ENCODE peak calls at places on chromosomes 13 and 19, in nine cellular contexts. One of them, this sample, is unnamed. For H3K9me3, the result is how much of the 10 kb centered on the place peaks cover.

GRCh38 chr13:92433386-92433785 is 793.2 kb upstream of the GPC6 start:
- DNase-seq in Peyer's patch: no peak
- DNase-seq in tibial nerve: no peak
- DNase-seq in breast epithelium: no peak
- DNase-seq in ovary: no peak
- DNase-seq in body of pancreas: no peak
- DNase-seq in uterus: no peak
- DNase-seq in transverse colon: no peak
- DNase-seq in spleen: no peak
- DNase-seq in this sample: no peak

GRCh38 chr13:45718992-45719391 is 16.9 kb downstream of the CBY2 start:
- DNase-seq in Peyer's patch: no peak
- DNase-seq in tibial nerve: no peak
- DNase-seq in breast epithelium: no peak
- DNase-seq in ovary: no peak
- DNase-seq in body of pancreas: no peak
- DNase-seq in uterus: no peak
- DNase-seq in transverse colon: no peak
- DNase-seq in spleen: no peak
- DNase-seq in this sample: no peak

GRCh38 chr13:40158218-40158617 is 502.8 kb downstream of the COG6 start:
- DNase-seq in Peyer's patch: no peak
- DNase-seq in tibial nerve: no peak
- DNase-seq in breast epithelium: no peak
- DNase-seq in ovary: no peak
- DNase-seq in body of pancreas: peak
- DNase-seq in uterus: no peak
- DNase-seq in transverse colon: no peak
- DNase-seq in spleen: no peak
- DNase-seq in this sample: no peak

GRCh38 chr13:76812206-76812882 is 73.9 kb downstream of the KCTD12 start:
- DNase-seq in Peyer's patch: no peak
- DNase-seq in tibial nerve: peak
- DNase-seq in breast epithelium: peak
- DNase-seq in ovary: no peak
- DNase-seq in body of pancreas: peak
- DNase-seq in uterus: no peak
- DNase-seq in transverse colon: no peak
- DNase-seq in spleen: no peak
- DNase-seq in this sample: peak

GRCh38 chr19:1863638-1864479 is 480 bp upstream of the KLF16 start:
- DNase-seq in Peyer's patch: peak
- DNase-seq in tibial nerve: peak
- DNase-seq in breast epithelium: peak
- DNase-seq in ovary: peak
- DNase-seq in body of pancreas: peak
- DNase-seq in uterus: peak
- DNase-seq in transverse colon: peak
- DNase-seq in spleen: peak
- DNase-seq in this sample: peak

GRCh38 chr13:49683489-49683888 is 7.8 kb downstream of the EBPL start:
- DNase-seq in Peyer's patch: no peak
- DNase-seq in tibial nerve: no peak
- DNase-seq in breast epithelium: no peak
- DNase-seq in ovary: no peak
- DNase-seq in body of pancreas: no peak
- DNase-seq in uterus: no peak
- DNase-seq in transverse colon: no peak
- DNase-seq in spleen: no peak
- DNase-seq in this sample: no peak

GRCh38 chr19:7772752-7773291 is 9.8 kb downstream of the CLEC4M start:
- DNase-seq in Peyer's patch: no peak
- DNase-seq in tibial nerve: no peak
- DNase-seq in breast epithelium: no peak
- DNase-seq in ovary: no peak
- DNase-seq in body of pancreas: no peak
- DNase-seq in uterus: no peak
- DNase-seq in transverse colon: no peak
- DNase-seq in spleen: no peak
- DNase-seq in this sample: no peak

GRCh38 chr19:3243851-3244700 is 19.6 kb downstream of the CELF5 start:
- DNase-seq in Peyer's patch: no peak
- DNase-seq in tibial nerve: no peak
- DNase-seq in breast epithelium: no peak
- DNase-seq in ovary: no peak
- DNase-seq in body of pancreas: peak
- DNase-seq in uterus: no peak
- DNase-seq in transverse colon: peak
- DNase-seq in spleen: no peak
- DNase-seq in this sample: peak

GRCh38 chr19:5691205-5691929 is 1.3 kb downstream of the RPL36 start:
- DNase-seq in Peyer's patch: peak
- DNase-seq in tibial nerve: peak
- DNase-seq in breast epithelium: peak
- DNase-seq in ovary: peak
- DNase-seq in body of pancreas: peak
- DNase-seq in uterus: peak
- DNase-seq in transverse colon: peak
- DNase-seq in spleen: peak
- DNase-seq in this sample: peak

GRCh38 chr13:20053016-20053415 is 94.5 kb downstream of the ZMYM2 start:
- DNase-seq in Peyer's patch: no peak
- DNase-seq in tibial nerve: no peak
- DNase-seq in breast epithelium: no peak
- DNase-seq in ovary: no peak
- DNase-seq in body of pancreas: no peak
- DNase-seq in uterus: no peak
- DNase-seq in transverse colon: no peak
- DNase-seq in spleen: no peak
- DNase-seq in this sample: peak

GRCh38 chr13:101231751-101232428 is 184.4 kb downstream of the NALCN start:
- DNase-seq in Peyer's patch: no peak
- DNase-seq in tibial nerve: no peak
- DNase-seq in breast epithelium: no peak
- DNase-seq in ovary: no peak
- DNase-seq in body of pancreas: no peak
- DNase-seq in uterus: no peak
- DNase-seq in transverse colon: no peak
- DNase-seq in spleen: no peak
- DNase-seq in this sample: no peak

GRCh38 chr13:32883501-32883900 is 132.7 kb upstream of the KL start:
- DNase-seq in Peyer's patch: no peak
- DNase-seq in tibial nerve: peak
- DNase-seq in breast epithelium: no peak
- DNase-seq in ovary: no peak
- DNase-seq in body of pancreas: peak
- DNase-seq in uterus: peak
- DNase-seq in transverse colon: no peak
- DNase-seq in spleen: no peak
- DNase-seq in this sample: peak

GRCh38 chr19:6062274-6062673 is 48.0 kb downstream of the RFX2 start:
- DNase-seq in Peyer's patch: peak
- DNase-seq in tibial nerve: no peak
- DNase-seq in breast epithelium: peak
- DNase-seq in ovary: peak
- DNase-seq in body of pancreas: peak
- DNase-seq in uterus: peak
- DNase-seq in transverse colon: peak
- DNase-seq in spleen: no peak
- DNase-seq in this sample: peak

GRCh38 chr19:45423033-45423588 is 606 bp downstream of the ERCC1 start:
- DNase-seq in Peyer's patch: peak
- DNase-seq in tibial nerve: no peak
- DNase-seq in breast epithelium: no peak
- DNase-seq in ovary: peak
- DNase-seq in body of pancreas: no peak
- DNase-seq in uterus: peak
- DNase-seq in transverse colon: peak
- DNase-seq in spleen: no peak
- DNase-seq in this sample: no peak

GRCh38 chr13:71460179-71460578 is 406.8 kb downstream of the DACH1 start:
- DNase-seq in Peyer's patch: no peak
- DNase-seq in tibial nerve: no peak
- DNase-seq in breast epithelium: no peak
- DNase-seq in ovary: no peak
- DNase-seq in body of pancreas: no peak
- DNase-seq in uterus: no peak
- DNase-seq in transverse colon: no peak
- DNase-seq in spleen: no peak
- DNase-seq in this sample: no peak

GRCh38 chr19:16934489-16934888 is 45.7 kb downstream of the F2RL3 start:
- DNase-seq in Peyer's patch: no peak
- DNase-seq in tibial nerve: no peak
- DNase-seq in breast epithelium: no peak
- DNase-seq in ovary: no peak
- DNase-seq in body of pancreas: no peak
- DNase-seq in uterus: no peak
- DNase-seq in transverse colon: no peak
- DNase-seq in spleen: no peak
- DNase-seq in this sample: no peak
- H3K9me3 ChIP-seq in Peyer's patch: under half
- H3K9me3 ChIP-seq in tibial nerve: under half
- H3K9me3 ChIP-seq in breast epithelium: under half
- H3K9me3 ChIP-seq in ovary: under half
- H3K9me3 ChIP-seq in body of pancreas: under half
- H3K9me3 ChIP-seq in uterus: under half
- H3K9me3 ChIP-seq in transverse colon: under half
- H3K9me3 ChIP-seq in spleen: under half
- H3K9me3 ChIP-seq in this sample: under half

DNA sequence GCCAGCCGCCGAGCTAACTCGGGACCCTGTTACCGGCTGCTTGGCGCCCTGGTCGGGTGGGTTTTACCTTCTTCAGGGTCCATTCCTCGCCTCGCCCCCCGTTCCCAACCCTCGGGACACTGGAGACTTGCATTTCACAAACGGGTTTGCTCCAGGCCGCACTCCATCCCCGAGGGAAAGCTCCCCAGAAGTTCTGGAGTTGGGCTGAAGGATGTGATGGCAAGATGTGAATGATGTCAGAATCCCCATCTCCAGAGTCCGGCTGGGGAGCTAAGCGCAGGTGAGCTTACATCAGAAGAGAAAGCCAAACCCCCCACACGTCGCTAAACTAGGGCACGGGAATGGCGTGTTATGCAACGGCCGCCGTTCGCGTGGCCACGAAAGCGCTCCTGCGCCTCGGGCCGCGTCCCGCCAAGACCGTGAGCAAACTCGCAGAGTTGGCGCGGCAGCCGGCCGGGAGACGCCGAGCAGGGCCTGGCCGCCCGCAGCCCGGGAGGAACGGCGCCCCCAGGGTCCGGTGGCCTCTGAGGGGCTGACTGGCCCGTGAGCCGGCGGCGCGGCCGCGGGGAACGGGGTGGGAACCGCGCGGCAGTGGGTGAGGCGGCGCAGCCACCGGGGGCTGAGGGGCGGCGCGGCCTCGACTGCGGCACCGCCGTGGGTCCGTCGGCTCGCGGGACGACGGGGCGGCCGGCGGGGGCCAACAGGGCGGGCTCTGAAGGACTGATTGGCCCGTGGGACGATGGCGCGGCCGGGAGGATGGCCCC is 1.1 kb downstream of the LATS2 start:
- DNase-seq in Peyer's patch: no peak
- DNase-seq in tibial nerve: peak
- DNase-seq in breast epithelium: no peak
- DNase-seq in ovary: peak
- DNase-seq in body of pancreas: peak
- DNase-seq in uterus: peak
- DNase-seq in transverse colon: peak
- DNase-seq in spleen: peak
- DNase-seq in this sample: peak
- TF ChIP-seq POLR2A in Peyer's patch: no peak
- TF ChIP-seq POLR2A in tibial nerve: no peak
- TF ChIP-seq POLR2A in breast epithelium: no peak
- TF ChIP-seq POLR2A in ovary: peak
- TF ChIP-seq POLR2A in body of pancreas: peak
- TF ChIP-seq POLR2A in uterus: no peak
- TF ChIP-seq POLR2A in transverse colon: peak
- TF ChIP-seq POLR2A in spleen: no peak
- TF ChIP-seq POLR2A in this sample: peak

DNA sequence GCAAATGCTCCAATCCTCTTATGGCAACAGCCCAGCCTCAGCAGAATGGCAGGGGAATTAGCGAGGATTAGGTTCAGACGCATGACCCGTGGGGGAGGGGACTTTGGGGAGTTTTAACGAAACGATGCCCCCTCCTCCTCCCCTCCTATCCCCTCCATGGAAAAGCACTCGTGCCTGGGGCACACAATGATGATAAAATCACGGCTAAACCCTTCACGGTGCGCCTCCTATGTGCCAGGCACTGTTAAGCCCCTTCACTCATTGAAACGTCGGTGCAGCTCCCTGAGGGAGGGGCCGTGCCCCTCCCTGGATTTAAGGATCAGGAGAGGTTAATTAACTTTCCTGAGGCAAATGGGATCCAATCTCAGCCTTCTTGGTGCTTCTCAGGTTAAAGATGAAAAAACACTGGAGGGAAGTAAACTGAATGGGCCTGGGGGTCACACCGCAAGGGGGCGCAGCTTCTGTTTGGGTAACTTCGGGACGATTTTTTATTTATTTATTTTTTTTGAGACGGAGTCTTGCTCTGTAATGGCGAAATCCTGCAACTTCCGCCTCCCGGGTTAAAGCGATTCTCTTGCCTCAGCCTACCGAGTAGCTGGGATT is 10.1 kb upstream of the TPRX2 start:
- DNase-seq in Peyer's patch: peak
- DNase-seq in tibial nerve: no peak
- DNase-seq in breast epithelium: no peak
- DNase-seq in ovary: no peak
- DNase-seq in body of pancreas: peak
- DNase-seq in uterus: no peak
- DNase-seq in transverse colon: no peak
- DNase-seq in spleen: peak
- DNase-seq in this sample: peak
- TF ChIP-seq CTCF in Peyer's patch: no peak
- TF ChIP-seq CTCF in tibial nerve: no peak
- TF ChIP-seq CTCF in breast epithelium: no peak
- TF ChIP-seq CTCF in ovary: no peak
- TF ChIP-seq CTCF in body of pancreas: no peak
- TF ChIP-seq CTCF in uterus: no peak
- TF ChIP-seq CTCF in transverse colon: peak
- TF ChIP-seq CTCF in spleen: no peak
- TF ChIP-seq CTCF in this sample: peak

GRCh38 chr19:36747750-36748149 is 24.9 kb downstream of the ZNF850 start:
- DNase-seq in Peyer's patch: no peak
- DNase-seq in tibial nerve: no peak
- DNase-seq in breast epithelium: no peak
- DNase-seq in ovary: no peak
- DNase-seq in body of pancreas: no peak
- DNase-seq in uterus: no peak
- DNase-seq in transverse colon: no peak
- DNase-seq in spleen: no peak
- DNase-seq in this sample: no peak

GRCh38 chr19:36750066-36750691 is 22.4 kb downstream of the ZNF850 start:
- DNase-seq in Peyer's patch: no peak
- DNase-seq in tibial nerve: no peak
- DNase-seq in breast epithelium: no peak
- DNase-seq in ovary: no peak
- DNase-seq in body of pancreas: no peak
- DNase-seq in uterus: no peak
- DNase-seq in transverse colon: no peak
- DNase-seq in spleen: no peak
- DNase-seq in this sample: no peak

GRCh38 chr19:36748431-36749275 is 24.0 kb downstream of the ZNF850 start:
- DNase-seq in Peyer's patch: no peak
- DNase-seq in tibial nerve: no peak
- DNase-seq in breast epithelium: no peak
- DNase-seq in ovary: no peak
- DNase-seq in body of pancreas: no peak
- DNase-seq in uterus: no peak
- DNase-seq in transverse colon: no peak
- DNase-seq in spleen: no peak
- DNase-seq in this sample: no peak

GRCh38 chr19:36745870-36746269 is 26.7 kb downstream of the ZNF850 start:
- DNase-seq in Peyer's patch: no peak
- DNase-seq in tibial nerve: no peak
- DNase-seq in breast epithelium: no peak
- DNase-seq in ovary: no peak
- DNase-seq in body of pancreas: no peak
- DNase-seq in uterus: no peak
- DNase-seq in transverse colon: no peak
- DNase-seq in spleen: no peak
- DNase-seq in this sample: no peak
- H3K9me3 ChIP-seq in Peyer's patch: under half
- H3K9me3 ChIP-seq in tibial nerve: half or more
- H3K9me3 ChIP-seq in breast epithelium: half or more
- H3K9me3 ChIP-seq in ovary: half or more
- H3K9me3 ChIP-seq in body of pancreas: under half
- H3K9me3 ChIP-seq in uterus: under half
- H3K9me3 ChIP-seq in transverse colon: half or more
- H3K9me3 ChIP-seq in spleen: half or more
- H3K9me3 ChIP-seq in this sample: under half